ENCODE peak calls at places on chromosome 12, in seven cellular contexts. B is Peyer's patch, Z is AG04450, G is RWPE1, Q is K562, F is A549, L is WTC11. V is an unnamed sample.

GRCh38 chr12:78181544-78182162 is 351.0 kb downstream of the NAV3 start:
- DNase-seq in B (peak), Z (no peak), G (peak), Q (no peak), F (peak), L (peak), V (no peak)

GRCh38 chr12:116318738-116319050 is 41.2 kb upstream of the MED13L start:
- DNase-seq in B (no peak), Z (no peak), G (peak), Q (no peak), F (no peak), L (no peak), V (no peak)

GRCh38 chr12:90854136-90854689 is 100.8 kb downstream of the CCER1 start:
- DNase-seq in B (no peak), Z (peak), G (peak), Q (peak), F (peak), L (no peak), V (no peak)

GRCh38 chr12:77102691-77103090 is 37.3 kb upstream of the E2F7 start:
- DNase-seq in B (no peak), Z (no peak), G (peak), Q (no peak), F (no peak), L (no peak), V (no peak)

GRCh38 chr12:111436266-111436665 is 30.5 kb downstream of the SH2B3 start:
- DNase-seq in B (no peak), Z (no peak), G (no peak), Q (no peak), F (no peak), L (no peak), V (no peak)

GRCh38 chr12:10672231-10672868 is 1.5 kb downstream of the STYK1 start:
- DNase-seq in B (peak), Z (no peak), G (no peak), Q (no peak), F (no peak), L (no peak), V (no peak)

GRCh38 chr12:26109343-26109841 is 15.4 kb downstream of the BHLHE41 start:
- DNase-seq in B (no peak), Z (no peak), G (no peak), Q (no peak), F (no peak), L (no peak), V (no peak)

GRCh38 chr12:47360771-47361388 is 281.1 kb upstream of the AMIGO2 start:
- DNase-seq in B (peak), Z (no peak), G (no peak), Q (peak), F (no peak), L (no peak), V (no peak)

GRCh38 chr12:110079477-110080400 is 31.4 kb upstream of the C12orf76 start:
- DNase-seq in B (peak), Z (no peak), G (no peak), Q (peak), F (peak), L (no peak), V (peak)

GRCh38 chr12:16285586-16285985 is 8.1 kb upstream of the SLC15A5 start:
- DNase-seq in B (no peak), Z (no peak), G (no peak), Q (no peak), F (no peak), L (no peak), V (no peak)

GRCh38 chr12:13347241-13348043 is 150.9 kb downstream of the EMP1 start:
- DNase-seq in B (no peak), Z (no peak), G (peak), Q (no peak), F (peak), L (no peak), V (no peak)

GRCh38 chr12:2298556-2299195 is 245.9 kb downstream of the CACNA1C start:
- DNase-seq in B (no peak), Z (no peak), G (no peak), Q (no peak), F (no peak), L (no peak), V (no peak)

GRCh38 chr12:15852383-15852782 is 29.8 kb upstream of the STRAP start:
- DNase-seq in B (no peak), Z (no peak), G (peak), Q (no peak), F (no peak), L (no peak), V (no peak)

GRCh38 chr12:87469295-87469694 is 559.9 kb downstream of the C12orf50 start:
- DNase-seq in B (no peak), Z (no peak), G (no peak), Q (no peak), F (no peak), L (no peak), V (no peak)

GRCh38 chr12:1644523-1645438 is 15.8 kb downstream of the WNT5B start:
- DNase-seq in B (peak), Z (peak), G (peak), Q (no peak), F (no peak), L (no peak), V (no peak)

GRCh38 chr12:2289525-2289924 is 236.7 kb downstream of the CACNA1C start:
- DNase-seq in B (no peak), Z (no peak), G (no peak), Q (no peak), F (no peak), L (no peak), V (no peak)

GRCh38 chr12:106115450-106115849 is 23.3 kb downstream of the NUAK1 start:
- DNase-seq in B (no peak), Z (no peak), G (no peak), Q (no peak), F (no peak), L (no peak), V (no peak)

GRCh38 chr12:95634622-95635621 is 83.6 kb upstream of the USP44 start:
- DNase-seq in B (peak), Z (peak), G (no peak), Q (no peak), F (no peak), L (no peak), V (no peak)

GRCh38 chr12:5492562-5492961 is 60.7 kb downstream of the NTF3 start:
- DNase-seq in B (no peak), Z (no peak), G (no peak), Q (peak), F (no peak), L (no peak), V (no peak)
- TF ChIP-seq CTCF in B (no peak), Z (no peak), G (no peak), Q (no peak), F (no peak), L (no peak), V (no peak)

GRCh38 chr12:57220770-57221168 is 4.2 kb downstream of the NXPH4 start:
- DNase-seq in B (no peak), Z (no peak), G (no peak), Q (no peak), F (no peak), L (no peak), V (no peak)
- TF ChIP-seq CTCF in B (no peak), Z (no peak), G (no peak), Q (no peak), F (no peak), L (no peak), V (no peak)

DNA sequence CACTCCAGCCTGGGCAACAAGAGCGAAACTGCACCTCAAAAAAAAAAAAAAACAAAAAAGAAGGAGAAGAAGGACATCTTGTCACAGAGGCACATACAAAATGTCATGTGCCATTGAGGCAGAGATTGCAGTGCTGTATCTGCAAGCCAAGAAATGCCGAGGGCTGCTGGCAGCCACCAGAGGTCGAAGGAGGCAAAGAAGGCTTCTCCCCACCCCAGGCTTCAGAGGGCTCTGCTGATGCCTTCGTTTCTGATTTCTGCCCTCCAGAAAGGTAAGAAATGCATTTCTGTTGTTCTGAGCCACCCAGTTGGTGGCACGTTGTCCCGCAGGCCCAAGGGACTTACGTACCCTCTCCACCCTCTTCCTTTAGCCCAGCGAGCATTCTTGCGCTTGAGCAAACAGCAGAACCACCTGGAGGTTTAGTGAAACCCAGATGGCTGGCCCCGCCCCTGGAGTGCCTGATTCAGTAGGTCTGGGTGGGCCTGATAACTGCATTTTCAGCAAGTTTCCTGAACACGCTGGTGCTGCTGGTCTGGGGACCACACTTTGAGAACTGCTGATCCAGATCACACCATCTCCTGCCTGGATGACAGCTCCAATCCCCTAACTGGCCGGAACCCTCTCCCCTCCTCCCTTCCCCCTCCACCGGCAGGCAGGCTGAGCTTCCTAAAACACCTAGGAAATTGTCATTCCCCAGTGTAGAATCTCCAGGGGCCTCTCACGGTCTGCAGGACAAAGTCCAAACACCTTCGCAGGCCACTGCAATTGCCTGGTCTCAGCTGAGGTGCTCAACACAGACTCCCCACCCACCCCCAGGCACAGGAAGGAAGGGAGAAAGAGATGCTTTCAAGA is 21.1 kb upstream of the SCARB1 start:
- DNase-seq in B (peak), Z (no peak), G (no peak), Q (peak), F (no peak), L (peak), V (peak)
- TF ChIP-seq CTCF in B (no peak), Z (no peak), G (no peak), Q (no peak), F (no peak), L (no peak), V (no peak)

DNA sequence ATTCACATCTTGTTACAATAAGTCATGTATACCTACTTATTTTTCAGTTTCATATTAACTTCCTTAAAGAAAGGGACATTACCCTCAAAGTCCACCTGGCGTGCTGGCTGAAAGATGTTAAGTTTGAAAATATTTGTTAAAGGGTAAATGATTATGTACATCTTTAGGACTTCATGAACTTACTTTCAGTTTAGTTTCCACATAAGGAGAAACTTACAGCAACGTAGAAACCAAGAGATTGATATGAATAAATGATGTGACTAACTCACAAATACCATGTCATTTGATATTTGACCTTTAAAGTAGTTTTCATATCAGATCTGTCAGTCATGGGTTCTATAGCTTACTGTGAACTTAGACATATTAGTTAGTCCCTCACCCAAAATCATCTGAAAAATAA is 2.1 kb upstream of the CLEC2D start:
- DNase-seq in B (no peak), Z (no peak), G (no peak), Q (no peak), F (no peak), L (no peak), V (no peak)
- TF ChIP-seq CTCF in B (no peak), Z (no peak), G (no peak), Q (no peak), F (no peak), L (no peak), V (no peak)

GRCh38 chr12:108101605-108102175 is 27.4 kb upstream of the WSCD2 start:
- DNase-seq in B (no peak), Z (no peak), G (no peak), Q (no peak), F (no peak), L (no peak), V (no peak)
- TF ChIP-seq CTCF in B (no peak), Z (no peak), G (no peak), Q (no peak), F (no peak), L (no peak), V (no peak)

DNA sequence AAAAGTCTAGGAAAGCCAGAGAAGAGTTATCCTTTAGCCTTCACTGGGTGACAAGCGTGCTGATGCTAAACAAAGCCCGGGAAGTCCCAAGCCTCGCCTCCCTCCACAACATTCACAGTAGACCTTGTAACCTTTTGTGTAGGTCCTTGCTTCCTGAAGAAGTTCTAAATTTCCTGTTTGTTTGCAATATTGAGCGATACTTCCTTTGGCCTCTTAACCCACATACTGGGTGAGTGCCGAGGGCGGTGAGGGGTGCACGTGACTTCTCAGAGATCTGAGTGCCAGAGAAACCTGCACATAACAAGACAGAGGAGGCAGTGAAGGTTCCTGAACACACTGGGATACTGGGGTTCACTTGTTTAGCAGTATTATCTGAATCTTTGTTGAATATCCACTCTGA is 134.3 kb downstream of the PLXNC1 start:
- DNase-seq in B (peak), Z (no peak), G (no peak), Q (no peak), F (no peak), L (no peak), V (no peak)
- TF ChIP-seq CTCF in B (no peak), Z (no peak), G (no peak), Q (no peak), F (no peak), L (no peak), V (no peak)

GRCh38 chr12:44531349-44531905 is 344.7 kb downstream of the NELL2 start:
- DNase-seq in B (no peak), Z (no peak), G (no peak), Q (no peak), F (no peak), L (no peak), V (no peak)

GRCh38 chr12:44521702-44522101 is 354.4 kb downstream of the NELL2 start:
- DNase-seq in B (no peak), Z (no peak), G (no peak), Q (no peak), F (no peak), L (no peak), V (no peak)

GRCh38 chr12:44523828-44524227 is 352.3 kb downstream of the NELL2 start:
- DNase-seq in B (no peak), Z (no peak), G (no peak), Q (no peak), F (no peak), L (no peak), V (no peak)

GRCh38 chr12:44525806-44526654 is 350.1 kb downstream of the NELL2 start:
- DNase-seq in B (no peak), Z (no peak), G (no peak), Q (no peak), F (no peak), L (no peak), V (no peak)

DNA sequence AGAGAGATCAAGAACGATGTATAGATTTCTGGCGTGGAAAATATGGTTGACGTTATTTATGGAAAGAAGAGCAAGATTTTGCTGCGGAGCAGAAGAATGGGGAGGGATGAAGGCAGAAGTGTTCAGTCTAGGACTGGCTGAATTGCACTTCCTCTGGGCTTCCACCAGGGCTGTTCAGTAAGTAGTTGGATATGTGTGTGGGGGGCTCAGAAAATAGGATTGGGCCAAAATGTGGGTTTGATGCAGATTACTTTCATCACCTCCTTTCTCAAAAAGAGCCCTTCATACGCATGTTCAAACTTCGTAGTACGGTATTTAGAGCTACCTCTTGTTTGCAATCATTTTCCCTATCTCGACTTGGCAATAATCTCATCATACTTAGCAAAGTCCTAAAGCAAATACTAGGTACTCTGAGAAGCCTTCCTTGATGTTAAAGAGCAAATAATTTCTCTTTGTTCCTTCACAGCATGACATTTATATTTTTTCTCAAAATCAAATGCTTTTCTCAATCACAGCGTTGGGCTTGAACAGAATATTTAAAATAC is 349.4 kb downstream of the NELL2 start:
- DNase-seq in B (no peak), Z (no peak), G (no peak), Q (no peak), F (no peak), L (no peak), V (no peak)
- TF ChIP-seq CTCF in B (no peak), Z (no peak), G (no peak), Q (no peak), F (no peak), L (no peak), V (no peak)

DNA sequence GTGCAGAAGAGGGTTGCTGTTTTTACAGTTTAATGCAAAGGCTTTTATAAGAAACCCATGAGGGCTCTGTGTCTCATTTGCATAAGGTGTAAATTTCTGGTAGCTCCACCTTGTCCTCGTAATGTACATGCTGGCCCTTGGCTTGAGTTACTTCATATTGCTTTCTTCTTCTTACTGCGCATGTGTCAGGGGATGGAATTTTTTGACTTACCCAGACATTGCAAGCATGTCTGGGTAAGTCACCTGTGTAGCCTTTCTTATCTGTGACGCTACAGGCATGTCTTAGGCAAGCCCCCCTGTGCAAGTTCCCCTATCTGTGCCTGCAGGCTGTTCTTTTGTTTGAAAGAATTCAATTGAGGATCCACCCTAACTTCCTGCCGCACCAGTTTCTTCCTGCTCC is 274.2 kb downstream of the ETNK1 start:
- DNase-seq in B (no peak), Z (no peak), G (no peak), Q (peak), F (no peak), L (no peak), V (no peak)
- TF ChIP-seq CTCF in B (no peak), Z (no peak), G (no peak), Q (no peak), F (no peak), L (no peak), V (no peak)